ENCODE peak calls at places on chromosomes 5 and 9, in eight cellular contexts. S is foreskin fibroblast, Y is RWPE1, O is progenitor cell of endocrine pancreas, Q is nephron progenitor cell, W is keratinocyte, F is omental fat pad, P is DND-41. H is an unnamed sample.

GRCh38 chr9:134188421-134189166 is 24.2 kb upstream of the RNU6ATAC start:
- DNase-seq in F (peak; percentile 19), S (no peak), O (no peak), P (no peak), W (no peak), Q (no peak), Y (no peak), H (no peak)

GRCh38 chr9:98766548-98766947 is 29.8 kb downstream of the ANKS6 start:
- DNase-seq in Y (no peak), P (no peak), F (no peak), O (no peak), W (no peak), Q (no peak), S (no peak), H (no peak)

GRCh38 chr9:105678781-105679180 is 15.6 kb upstream of the TMEM38B start:
- DNase-seq in O (no peak), S (no peak), F (no peak), Y (no peak), W (no peak), Q (no peak), P (no peak), H (no peak)

GRCh38 chr5:74109344-74109743 is 483.3 kb downstream of the ARHGEF28 start:
- DNase-seq in Y (no peak), S (no peak), W (no peak), F (no peak), O (no peak), P (no peak), Q (no peak), H (no peak)

GRCh38 chr9:75360258-75360657 is 271.9 kb downstream of the OSTF1 start:
- DNase-seq in S (no peak), F (no peak), Q (no peak), W (no peak), O (no peak), P (no peak), Y (no peak), H (no peak)

GRCh38 chr5:113142186-113142585 is 165.6 kb downstream of the DCP2 start:
- DNase-seq in Y (no peak), Q (no peak), F (no peak), P (no peak), W (peak; percentile 17), O (no peak), S (no peak), H (no peak)

GRCh38 chr9:104463864-104464263 is 40.2 kb upstream of the OR13F1 start:
- DNase-seq in W (no peak), O (no peak), P (no peak), Y (no peak), S (no peak), Q (no peak), F (no peak), H (no peak)

GRCh38 chr5:133924221-133924920 is 44.1 kb downstream of the C5orf15 start:
- DNase-seq in W (no peak), F (no peak), Y (no peak), P (no peak), Q (no peak), S (no peak), O (no peak), H (no peak)

GRCh38 chr9:99445377-99445891 is 223.4 kb downstream of the SEC61B start:
- DNase-seq in O (no peak), P (no peak), W (peak; percentile 60), Y (peak; percentile 97), S (peak; percentile 96), Q (no peak), F (no peak), H (no peak)

GRCh38 chr9:18105996-18106595 is 367.9 kb upstream of the ADAMTSL1 start:
- DNase-seq in F (no peak), O (no peak), S (no peak), W (no peak), Q (no peak), Y (no peak), P (no peak), H (no peak)

GRCh38 chr5:73419414-73420390 is 28.9 kb downstream of the FOXD1 start:
- DNase-seq in Q (peak; percentile 82), W (no peak), Y (no peak), O (peak; percentile 44), P (no peak), S (peak; percentile 67), F (no peak), H (peak; percentile 58)

GRCh38 chr9:37839491-37840461 is 39.2 kb downstream of the DCAF10 start:
- DNase-seq in S (peak; percentile 12), O (no peak), P (no peak), W (no peak), Q (no peak), Y (no peak), F (no peak), H (no peak)

GRCh38 chr5:149153751-149154610 is 12.7 kb downstream of the ABLIM3 start:
- DNase-seq in S (peak; percentile 88), W (no peak), Q (no peak), O (no peak), P (no peak), Y (no peak), F (no peak), H (no peak)

GRCh38 chr5:96718635-96719077 is 56.5 kb downstream of the CAST start:
- DNase-seq in Q (no peak), W (peak; percentile 98), Y (peak; percentile 94), O (no peak), F (peak; percentile 86), P (no peak), S (no peak), H (no peak)

GRCh38 chr5:40904205-40904993 is 4.9 kb upstream of the C7 start:
- DNase-seq in P (peak; percentile 39), O (peak; percentile 37), W (no peak), Y (peak; percentile 52), S (peak; percentile 24), F (no peak), Q (peak; percentile 55), H (peak; percentile 42)

GRCh38 chr9:132241840-132242620 is 80.2 kb downstream of the NTNG2 start:
- DNase-seq in S (no peak), F (no peak), Q (peak; percentile 54), O (no peak), P (peak; percentile 62), W (no peak), Y (no peak), H (peak; percentile 56)

GRCh38 chr9:36336511-36336910 is 63.6 kb downstream of the RNF38 start:
- DNase-seq in F (no peak), Y (no peak), Q (no peak), P (no peak), W (no peak), O (no peak), S (no peak), H (no peak)
- TF ChIP-seq CTCF in F (no peak), Y (no peak), Q (no peak), P (no peak), W (no peak), O (peak; percentile 24), S (no peak), H (no peak)

DNA sequence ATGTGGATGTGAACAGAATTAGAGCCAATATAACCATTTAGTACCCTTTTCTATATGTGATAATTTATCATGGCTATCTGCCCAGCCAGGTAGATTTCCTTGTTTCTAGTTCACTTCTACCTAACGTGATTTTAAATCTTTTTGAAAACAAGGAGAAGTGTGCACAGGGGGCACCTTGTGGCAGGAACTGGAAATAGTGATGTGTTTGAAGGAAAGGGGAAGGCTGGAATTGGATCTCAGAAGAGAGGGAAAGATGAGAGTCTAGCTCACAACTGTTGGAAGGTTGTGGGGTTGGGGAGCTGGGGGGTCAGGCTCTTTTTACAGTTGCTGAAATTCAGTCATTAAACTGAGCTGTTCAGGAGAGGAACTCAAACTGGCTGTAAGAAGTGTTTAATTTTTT is 219.5 kb downstream of the KCTD16 start:
- DNase-seq in Y (peak; percentile 41), Q (no peak), W (no peak), F (no peak), P (no peak), S (no peak), O (no peak), H (no peak)
- TF ChIP-seq CTCF in Y (no peak), Q (peak; percentile 17), W (no peak), F (no peak), P (peak; percentile 31), S (peak; percentile 28), O (peak; percentile 49), H (no peak)

DNA sequence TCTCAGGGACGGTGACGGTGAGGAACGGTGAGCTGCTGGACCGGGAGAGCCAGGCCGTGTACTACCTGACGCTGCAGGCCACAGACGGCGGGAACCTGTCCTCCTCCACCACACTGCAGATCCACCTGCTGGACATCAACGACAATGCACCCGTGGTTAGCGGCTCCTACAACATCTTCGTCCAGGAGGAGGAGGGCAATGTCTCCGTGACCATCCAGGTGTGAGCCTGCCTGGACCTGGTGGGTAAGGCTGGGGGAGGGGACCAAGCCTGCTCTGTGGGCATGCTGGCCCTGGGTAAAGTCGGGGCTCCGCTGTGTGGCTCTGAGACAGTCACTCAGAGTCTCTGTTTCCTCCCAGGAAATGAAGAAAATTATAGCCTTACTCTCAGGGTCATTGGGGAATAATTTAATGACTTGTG is 29.3 kb downstream of the CDHR2 start:
- DNase-seq in O (peak; percentile 65), W (no peak), F (no peak), S (no peak), Q (peak; percentile 68), Y (peak; percentile 90), P (peak; percentile 16), H (peak; percentile 73)
- TF ChIP-seq CTCF in O (peak; percentile 71), W (peak; percentile 63), F (no peak), S (peak; percentile 48), Q (peak; percentile 56), Y (peak; percentile 89), P (peak; percentile 49), H (peak; percentile 72)

DNA sequence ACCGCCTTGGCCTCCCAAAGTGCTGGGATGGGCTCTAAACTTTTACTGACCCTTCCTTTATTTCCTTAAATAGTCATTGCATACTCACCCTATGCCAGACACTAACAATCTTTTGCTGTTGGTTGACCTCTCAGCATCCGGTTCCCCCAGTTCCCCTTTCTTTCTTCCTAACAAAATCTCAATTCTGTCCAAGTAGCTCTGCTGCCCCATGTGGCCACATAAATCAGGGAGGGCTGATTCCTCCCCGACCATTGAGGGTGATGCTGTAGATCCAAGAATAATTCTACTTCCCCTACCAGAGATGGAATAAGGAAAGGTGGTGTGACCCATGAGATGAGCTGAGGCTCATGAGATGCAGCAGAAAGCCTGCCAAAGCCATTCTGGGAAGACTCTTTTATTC is 315.3 kb upstream of the MSX2 start:
- DNase-seq in P (no peak), Y (peak; percentile 18), Q (no peak), S (no peak), F (no peak), W (no peak), O (no peak), H (no peak)
- TF ChIP-seq CTCF in P (peak; percentile 28), Y (no peak), Q (no peak), S (peak; percentile 10), F (no peak), W (peak; percentile 22), O (peak; percentile 13), H (no peak)

DNA sequence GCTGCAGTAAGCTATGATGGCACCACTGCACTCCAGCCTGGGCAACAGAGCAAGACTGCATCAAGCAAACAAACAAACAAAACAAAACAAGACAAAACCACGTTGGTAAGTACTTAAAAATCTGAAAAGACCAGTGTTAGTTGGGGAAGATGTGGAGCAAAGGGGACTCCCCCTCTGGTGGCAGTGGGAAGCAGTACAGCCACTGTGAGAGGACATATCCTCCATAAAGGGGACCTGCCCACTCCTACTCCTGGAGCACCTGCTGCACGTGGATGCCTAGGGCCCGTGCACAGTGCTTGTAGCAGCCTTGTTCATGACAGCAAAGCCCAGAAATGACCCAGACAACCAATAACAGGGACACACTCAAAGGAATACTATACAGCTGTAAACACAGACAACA is 17.0 kb upstream of the IPPK start:
- DNase-seq in Y (no peak), Q (no peak), S (no peak), F (no peak), O (no peak), P (no peak), W (no peak), H (no peak)
- TF ChIP-seq CTCF in Y (no peak), Q (no peak), S (peak; percentile 20), F (no peak), O (peak; percentile 33), P (peak; percentile 38), W (peak; percentile 16), H (no peak)

GRCh38 chr9:19122490-19123042 is 4.7 kb downstream of the PLIN2 start:
- DNase-seq in S (no peak), P (no peak), W (no peak), Q (no peak), O (no peak), F (no peak), Y (no peak), H (no peak)
- TF ChIP-seq CTCF in S (no peak), P (no peak), W (peak; percentile 24), Q (no peak), O (no peak), F (no peak), Y (no peak), H (no peak)

H was measured in mesothelial cell of epicardium.